ENCODE peak calls at places on chromosomes 3 and 15, in ten cellular contexts. L is aorta; U is thoracic aorta; E is OCI-LY7; T is AG04450; Z is keratinocyte; Q is HCT116; S is IMR-90; C is right cardiac atrium; A is CD8-positive, alpha-beta memory T cell. K is an unnamed sample.

GRCh38 chr3:53753518-53754183 is 92.6 kb downstream of the CHDH start:
- DNase-seq in C (no peak), S (no peak), T (no peak), L (no peak), U (no peak), E (peak), Z (no peak), Q (no peak), A (no peak), K (no peak)

GRCh38 chr3:106167728-106168127 is 298.9 kb upstream of the CBLB start:
- DNase-seq in E (no peak), S (no peak), Q (no peak), U (no peak), A (no peak), T (no peak), C (no peak), L (no peak), Z (no peak), K (no peak)

GRCh38 chr3:71724171-71724453 is 1.1 kb downstream of the EIF4E3 start:
- DNase-seq in U (no peak), S (no peak), Q (no peak), T (no peak), A (no peak), L (no peak), E (no peak), C (no peak), Z (no peak), K (no peak)

GRCh38 chr15:82641129-82641798 is 5.9 kb downstream of the CPEB1 start:
- DNase-seq in E (no peak), Q (no peak), L (no peak), C (no peak), A (no peak), S (no peak), Z (no peak), U (no peak), T (no peak), K (no peak)

GRCh38 chr3:180073561-180073960 is 36.8 kb upstream of the PEX5L start:
- DNase-seq in U (no peak), C (no peak), Q (no peak), L (no peak), E (no peak), S (no peak), A (no peak), Z (no peak), T (no peak), K (no peak)

GRCh38 chr15:30921781-30922371 is 18.2 kb downstream of the FAN1 start:
- DNase-seq in C (peak), L (no peak), Z (no peak), E (no peak), A (no peak), S (no peak), U (no peak), Q (no peak), T (no peak), K (no peak)

GRCh38 chr3:99842826-99843589 is 25.3 kb downstream of the CMSS1 start:
- DNase-seq in Q (peak), Z (no peak), T (no peak), U (no peak), E (peak), A (no peak), C (no peak), L (no peak), S (peak), K (no peak)

GRCh38 chr3:42507252-42507651 is 4.8 kb downstream of the VIPR1 start:
- DNase-seq in E (no peak), Z (no peak), C (no peak), Q (no peak), U (no peak), A (no peak), L (peak), S (no peak), T (no peak), K (no peak)

GRCh38 chr15:72800819-72801481 is 17.4 kb upstream of the ADPGK start:
- DNase-seq in A (no peak), T (no peak), C (no peak), E (no peak), Q (no peak), U (no peak), L (no peak), S (peak), Z (no peak), K (no peak)

GRCh38 chr3:194245474-194245873 is 105.7 kb downstream of the CPN2 start:
- DNase-seq in S (no peak), Q (no peak), Z (no peak), L (no peak), C (no peak), U (no peak), T (no peak), E (no peak), A (no peak), K (no peak)

GRCh38 chr3:57951106-57951882 is 56.9 kb upstream of the FLNB start:
- DNase-seq in T (peak), E (no peak), S (peak), C (peak), U (peak), A (no peak), L (peak), Q (peak), Z (no peak), K (no peak)

GRCh38 chr15:68528891-68529290 is 49.9 kb upstream of the CORO2B start:
- DNase-seq in U (no peak), S (no peak), A (no peak), E (no peak), Q (no peak), L (no peak), T (no peak), C (no peak), Z (no peak), K (no peak)

GRCh38 chr15:70266412-70267089 is 168.8 kb upstream of the TLE3 start:
- DNase-seq in E (no peak), C (peak), Z (no peak), Q (no peak), T (no peak), U (no peak), A (no peak), L (peak), S (no peak), K (peak)

GRCh38 chr15:88949734-88950400 is 36.7 kb upstream of the MFGE8 start:
- DNase-seq in T (no peak), S (no peak), C (no peak), U (no peak), Q (no peak), L (no peak), Z (no peak), E (no peak), A (no peak), K (no peak)

GRCh38 chr3:94098487-94098886 is 35.6 kb downstream of the NSUN3 start:
- DNase-seq in U (no peak), T (no peak), Z (no peak), E (no peak), A (no peak), S (peak), Q (no peak), L (no peak), C (no peak), K (no peak)

GRCh38 chr3:48648188-48648850 is 13.1 kb upstream of the SLC26A6 start:
- DNase-seq in U (no peak), C (no peak), Q (no peak), S (no peak), A (no peak), L (no peak), E (no peak), Z (no peak), T (no peak), K (no peak)

GRCh38 chr3:13042932-13043275 is 30.3 kb downstream of the IQSEC1 start:
- DNase-seq in E (no peak), Q (no peak), U (no peak), C (peak), L (no peak), S (no peak), Z (no peak), A (no peak), T (no peak), K (no peak)

GRCh38 chr15:76930831-76931396 is 635 bp upstream of the RCN2 start:
- DNase-seq in U (no peak), S (no peak), L (no peak), C (no peak), T (no peak), E (peak), Z (no peak), A (no peak), Q (no peak), K (no peak)

GRCh38 chr3:113847243-113847642 is 8.7 kb downstream of the GRAMD1C start:
- DNase-seq in U (no peak), Q (no peak), E (no peak), A (no peak), C (no peak), S (no peak), L (no peak), Z (no peak), T (no peak), K (no peak)

GRCh38 chr3:27718459-27718858 is 3.7 kb downstream of the EOMES start:
- DNase-seq in S (no peak), C (no peak), Z (no peak), L (no peak), E (no peak), U (no peak), Q (no peak), T (no peak), A (no peak), K (no peak)

GRCh38 chr15:51576911-51577500 is 45.6 kb downstream of the DMXL2 start:
- DNase-seq in C (peak), E (no peak), A (no peak), T (no peak), S (peak), L (no peak), Z (no peak), Q (no peak), U (no peak), K (no peak)

GRCh38 chr3:106332884-106333283 is 464.1 kb upstream of the CBLB start:
- DNase-seq in S (peak), Z (no peak), T (no peak), C (no peak), A (no peak), E (no peak), U (no peak), L (no peak), Q (no peak), K (no peak)

GRCh38 chr3:158771982-158772381 is 29.9 kb upstream of the MFSD1 start:
- DNase-seq in U (no peak), Z (no peak), E (no peak), Q (no peak), C (no peak), A (no peak), L (no peak), T (no peak), S (no peak), K (no peak)

GRCh38 chr3:158744567-158745288 is 12.5 kb upstream of the RARRES1 start:
- DNase-seq in U (no peak), S (no peak), E (no peak), A (no peak), L (no peak), Z (no peak), C (no peak), Q (no peak), T (no peak), K (no peak)

GRCh38 chr3:15796771-15797599 is 794 bp downstream of the ANKRD28 start:
- DNase-seq in S (peak), C (no peak), U (no peak), T (peak), Z (no peak), E (no peak), Q (peak), A (no peak), L (no peak), K (no peak)

GRCh38 chr3:13595001-13595421 is 46.1 kb downstream of the FBLN2 start:
- DNase-seq in E (no peak), Z (no peak), Q (no peak), T (no peak), U (no peak), A (no peak), L (no peak), S (no peak), C (peak), K (no peak)

GRCh38 chr15:71844916-71845315 is 34.6 kb downstream of the NR2E3 start:
- DNase-seq in C (no peak), S (no peak), E (no peak), U (no peak), Q (no peak), A (no peak), L (no peak), Z (no peak), T (no peak), K (no peak)

GRCh38 chr3:43793648-43794372 is 103.1 kb downstream of the ABHD5 start:
- DNase-seq in S (no peak), C (no peak), Q (no peak), L (no peak), U (no peak), A (no peak), T (no peak), Z (no peak), E (no peak), K (no peak)

GRCh38 chr15:101727186-101727585 is 2.9 kb upstream of the TARS3 start:
- DNase-seq in A (no peak), E (no peak), C (no peak), U (no peak), Z (no peak), S (no peak), L (no peak), Q (no peak), T (no peak), K (no peak)

GRCh38 chr3:182789371-182789770 is 3.9 kb upstream of the ATP11B start:
- DNase-seq in S (peak), Z (no peak), L (no peak), T (no peak), Q (no peak), C (no peak), U (no peak), E (peak), A (no peak), K (no peak)

GRCh38 chr3:139312416-139312815 is 31.4 kb upstream of the MRPS22 start:
- DNase-seq in C (no peak), U (no peak), T (no peak), Z (no peak), E (no peak), S (no peak), L (no peak), A (no peak), Q (no peak), K (no peak)

GRCh38 chr3:153291052-153291689 is 129.1 kb downstream of the RAP2B start:
- DNase-seq in T (no peak), Z (no peak), U (no peak), S (no peak), L (no peak), A (no peak), C (no peak), Q (peak), E (peak), K (no peak)

GRCh38 chr15:29936353-29937049 is 114.2 kb upstream of the TJP1 start:
- DNase-seq in L (no peak), Z (no peak), U (no peak), S (peak), C (no peak), E (no peak), A (no peak), Q (no peak), T (no peak), K (no peak)

GRCh38 chr15:88108991-88109390 is 147.5 kb downstream of the NTRK3 start:
- DNase-seq in A (no peak), S (no peak), L (no peak), T (no peak), Z (no peak), E (no peak), Q (no peak), C (no peak), U (no peak), K (no peak)

GRCh38 chr15:42065008-42065407 is 29.4 kb downstream of the PLA2G4D start:
- DNase-seq in Q (no peak), A (no peak), S (no peak), U (no peak), T (no peak), L (no peak), E (peak), C (no peak), Z (no peak), K (peak)

GRCh38 chr3:156816091-156816793 is 9.9 kb upstream of the LEKR1 start:
- DNase-seq in Q (no peak), L (peak), S (peak), A (peak), Z (no peak), U (no peak), T (no peak), E (no peak), C (peak), K (no peak)

DNA sequence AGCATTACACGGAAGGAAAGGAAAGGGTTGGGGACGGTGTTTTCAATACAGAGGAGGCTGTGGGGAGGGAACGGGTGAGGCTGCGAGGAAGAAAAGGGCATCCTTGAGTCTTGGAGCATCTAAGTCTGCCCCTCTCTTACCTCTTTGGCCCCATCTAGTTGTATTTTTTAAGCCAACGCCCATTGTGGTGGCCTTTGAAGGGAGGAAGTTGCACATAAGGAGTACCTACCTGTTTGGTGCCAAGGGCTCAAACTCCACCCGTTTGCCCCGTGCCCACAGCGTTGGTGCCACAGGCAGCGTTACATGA is 146.1 kb upstream of the UMPS start:
- DNase-seq in L (no peak), Q (no peak), A (no peak), Z (no peak), C (no peak), E (no peak), T (no peak), S (no peak), U (no peak), K (no peak)
- H3K27ac ChIP-seq in L (no peak), Q (no peak), A (no peak), Z (no peak), C (no peak), E (no peak), T (no peak), S (no peak), U (no peak), K (no peak)

GRCh38 chr3:196270499-196270898 is 17.0 kb downstream of the PCYT1A start:
- DNase-seq in Q (no peak), U (no peak), E (no peak), T (no peak), L (no peak), C (no peak), A (no peak), Z (no peak), S (no peak), K (peak)

GRCh38 chr3:196273655-196274054 is 13.9 kb downstream of the PCYT1A start:
- DNase-seq in U (no peak), S (no peak), T (no peak), Z (no peak), C (no peak), A (no peak), Q (no peak), E (no peak), L (no peak), K (no peak)

GRCh38 chr3:196272826-196273225 is 14.7 kb downstream of the PCYT1A start:
- DNase-seq in C (peak), T (no peak), Q (no peak), E (no peak), A (no peak), S (no peak), Z (no peak), L (no peak), U (no peak), K (no peak)

GRCh38 chr3:196274585-196274984 is 12.9 kb downstream of the PCYT1A start:
- DNase-seq in E (no peak), U (no peak), A (peak), Q (no peak), L (no peak), T (no peak), Z (no peak), S (peak), C (no peak), K (no peak)

DNA sequence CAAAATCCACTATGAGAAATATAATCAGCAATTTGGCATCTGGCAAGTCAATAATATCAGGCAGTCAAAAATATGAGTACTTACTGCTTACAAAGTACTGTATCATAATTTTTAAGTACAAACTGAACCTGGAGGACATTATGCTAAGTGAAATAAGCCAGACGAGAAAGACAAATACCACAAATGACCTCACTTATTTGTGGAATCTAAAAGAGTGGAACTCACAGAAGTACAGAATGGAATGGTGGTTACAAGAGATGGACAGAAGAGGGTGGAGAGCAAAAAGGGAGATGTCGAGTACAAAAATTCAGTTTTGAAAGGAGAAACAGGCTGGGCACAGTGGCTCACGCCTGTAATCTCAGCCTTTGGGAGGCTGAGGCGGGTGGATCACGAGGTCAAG is 12.4 kb downstream of the PCYT1A start:
- DNase-seq in U (no peak), L (no peak), T (no peak), C (no peak), Q (no peak), A (no peak), Z (no peak), E (no peak), S (no peak), K (no peak)
- H3K27ac ChIP-seq in U (no peak), L (no peak), T (no peak), C (no peak), Q (no peak), A (peak), Z (peak), E (no peak), S (no peak), K (no peak)

GRCh38 chr15:60369696-60370095 is 28.1 kb downstream of the ANXA2 start:
- DNase-seq in L (no peak), C (no peak), T (no peak), Q (no peak), S (no peak), Z (no peak), E (no peak), U (no peak), A (no peak), K (no peak)
- H3K27ac ChIP-seq in L (peak), C (peak), T (no peak), Q (peak), S (peak), Z (peak), E (no peak), U (peak), A (no peak), K (no peak)

GRCh38 chr3:66472313-66473134 is 28.3 kb downstream of the LRIG1 start:
- DNase-seq in E (no peak), Q (no peak), U (no peak), A (peak), Z (peak), L (no peak), T (no peak), C (no peak), S (peak), K (no peak)
- H3K27ac ChIP-seq in E (peak), Q (no peak), U (peak), A (no peak), Z (peak), L (peak), T (peak), C (no peak), S (peak), K (no peak)

GRCh38 chr15:83695901-83696425 is 42.0 kb downstream of the ADAMTSL3 start:
- DNase-seq in A (no peak), Z (no peak), C (peak), U (no peak), E (no peak), Q (no peak), L (no peak), S (no peak), T (no peak), K (no peak)

GRCh38 chr15:83695246-83695645 is 41.3 kb downstream of the ADAMTSL3 start:
- DNase-seq in Z (no peak), S (peak), A (no peak), E (no peak), C (no peak), U (no peak), L (no peak), Q (no peak), T (no peak), K (no peak)

GRCh38 chr15:83694538-83694937 is 40.6 kb downstream of the ADAMTSL3 start:
- DNase-seq in S (no peak), T (no peak), Q (no peak), E (no peak), C (peak), Z (no peak), U (no peak), L (no peak), A (no peak), K (no peak)

GRCh38 chr15:83692820-83693581 is 39.1 kb downstream of the ADAMTSL3 start:
- DNase-seq in E (no peak), U (no peak), A (no peak), C (peak), L (no peak), Z (no peak), Q (no peak), T (no peak), S (no peak), K (no peak)

GRCh38 chr15:83694030-83694429 is 40.1 kb downstream of the ADAMTSL3 start:
- DNase-seq in T (no peak), Z (no peak), S (peak), U (no peak), E (no peak), L (peak), A (no peak), C (no peak), Q (no peak), K (no peak)
- H3K27ac ChIP-seq in T (no peak), Z (no peak), S (no peak), U (peak), E (no peak), L (peak), A (no peak), C (peak), Q (no peak), K (no peak)

GRCh38 chr15:56820333-56820732 is 87.0 kb upstream of the ZNF280D start:
- DNase-seq in T (no peak), Q (no peak), Z (no peak), L (no peak), S (no peak), A (no peak), E (no peak), C (no peak), U (no peak), K (no peak)
- H3K27ac ChIP-seq in T (no peak), Q (no peak), Z (no peak), L (no peak), S (no peak), A (no peak), E (no peak), C (no peak), U (no peak), K (no peak)

DNA sequence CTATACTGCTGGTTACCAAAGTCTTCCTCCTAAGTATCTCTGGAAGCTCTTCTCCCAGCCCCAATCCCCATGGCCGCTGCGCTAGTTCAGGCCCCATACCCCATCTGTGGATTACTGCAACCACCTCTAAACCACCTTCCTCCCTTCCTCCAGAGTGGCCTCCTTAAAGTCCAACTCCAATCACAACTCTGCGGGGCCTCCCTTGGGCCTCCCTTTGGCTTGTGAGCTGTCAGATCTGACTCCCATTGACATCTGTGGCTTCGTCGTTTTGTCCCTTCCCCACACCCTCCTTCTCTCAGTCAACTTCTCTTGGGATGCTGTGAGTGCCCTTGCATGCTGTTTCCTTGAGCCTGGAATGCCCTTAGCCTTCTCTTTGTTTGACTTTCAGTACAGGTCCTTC is 9.3 kb upstream of the HRH1 start:
- DNase-seq in S (no peak), U (no peak), L (no peak), Q (no peak), Z (no peak), E (no peak), C (no peak), T (no peak), A (no peak), K (no peak)
- H3K27ac ChIP-seq in S (peak), U (peak), L (no peak), Q (no peak), Z (peak), E (no peak), C (no peak), T (no peak), A (no peak), K (no peak)